ENCODE peak calls at places on chromosomes 12 and 14, in nine cellular contexts. One of them, this sample, is unnamed.

GRCh38 chr14:70398706-70399431 is 18.0 kb downstream of the SYNJ2BP start:
- DNase-seq in A549: no peak
- DNase-seq in stomach: no peak
- DNase-seq in body of pancreas: no peak
- DNase-seq in fibroblast of pulmonary artery: no peak
- DNase-seq in lower lobe of right lung: no peak
- DNase-seq in pancreas: no peak
- DNase-seq in tibial nerve: no peak
- DNase-seq in brain microvascular endothelial cell: no peak
- DNase-seq in this sample: no peak

GRCh38 chr12:52341066-52341580 is 19.9 kb upstream of the KRT83 start:
- DNase-seq in tibial nerve: no peak
- DNase-seq in body of pancreas: no peak
- DNase-seq in lower lobe of right lung: no peak
- DNase-seq in pancreas: no peak
- DNase-seq in stomach: no peak
- DNase-seq in A549: no peak
- DNase-seq in fibroblast of pulmonary artery: no peak
- DNase-seq in brain microvascular endothelial cell: no peak
- DNase-seq in this sample: no peak

GRCh38 chr14:26190644-26191043 is 407.2 kb downstream of the NOVA1 start:
- DNase-seq in brain microvascular endothelial cell: no peak
- DNase-seq in A549: no peak
- DNase-seq in tibial nerve: no peak
- DNase-seq in stomach: no peak
- DNase-seq in fibroblast of pulmonary artery: peak; percentile 39
- DNase-seq in body of pancreas: no peak
- DNase-seq in pancreas: no peak
- DNase-seq in lower lobe of right lung: no peak
- DNase-seq in this sample: no peak

GRCh38 chr14:69064596-69064995 is 85.5 kb upstream of the ACTN1 start:
- DNase-seq in tibial nerve: no peak
- DNase-seq in fibroblast of pulmonary artery: no peak
- DNase-seq in A549: no peak
- DNase-seq in pancreas: no peak
- DNase-seq in body of pancreas: no peak
- DNase-seq in stomach: no peak
- DNase-seq in lower lobe of right lung: no peak
- DNase-seq in brain microvascular endothelial cell: no peak
- DNase-seq in this sample: no peak

GRCh38 chr14:77076118-77076631 is 21.9 kb upstream of the CIPC start:
- DNase-seq in fibroblast of pulmonary artery: peak; percentile 98
- DNase-seq in body of pancreas: peak; percentile 73
- DNase-seq in pancreas: no peak
- DNase-seq in lower lobe of right lung: peak; percentile 74
- DNase-seq in brain microvascular endothelial cell: no peak
- DNase-seq in stomach: peak; percentile 58
- DNase-seq in A549: no peak
- DNase-seq in tibial nerve: peak; percentile 89
- DNase-seq in this sample: no peak

GRCh38 chr12:117564885-117565284 is 203.5 kb upstream of the NOS1 start:
- DNase-seq in fibroblast of pulmonary artery: no peak
- DNase-seq in brain microvascular endothelial cell: no peak
- DNase-seq in tibial nerve: no peak
- DNase-seq in stomach: no peak
- DNase-seq in lower lobe of right lung: no peak
- DNase-seq in pancreas: no peak
- DNase-seq in A549: peak; percentile 9
- DNase-seq in body of pancreas: no peak
- DNase-seq in this sample: no peak

GRCh38 chr14:73746540-73747385 is 32.6 kb upstream of the PNMA1 start:
- DNase-seq in body of pancreas: no peak
- DNase-seq in A549: no peak
- DNase-seq in stomach: no peak
- DNase-seq in pancreas: no peak
- DNase-seq in tibial nerve: no peak
- DNase-seq in lower lobe of right lung: no peak
- DNase-seq in fibroblast of pulmonary artery: no peak
- DNase-seq in brain microvascular endothelial cell: no peak
- DNase-seq in this sample: no peak

GRCh38 chr14:41868396-41868795 is 261.7 kb downstream of the LRFN5 start:
- DNase-seq in tibial nerve: no peak
- DNase-seq in fibroblast of pulmonary artery: peak; percentile 16
- DNase-seq in lower lobe of right lung: no peak
- DNase-seq in body of pancreas: no peak
- DNase-seq in stomach: no peak
- DNase-seq in pancreas: no peak
- DNase-seq in brain microvascular endothelial cell: no peak
- DNase-seq in A549: no peak
- DNase-seq in this sample: no peak

GRCh38 chr12:27133022-27133590 is 50.7 kb upstream of the C12orf71 start:
- DNase-seq in pancreas: no peak
- DNase-seq in fibroblast of pulmonary artery: no peak
- DNase-seq in stomach: no peak
- DNase-seq in A549: no peak
- DNase-seq in lower lobe of right lung: no peak
- DNase-seq in body of pancreas: no peak
- DNase-seq in tibial nerve: no peak
- DNase-seq in brain microvascular endothelial cell: no peak
- DNase-seq in this sample: no peak

GRCh38 chr12:8692573-8692972 is 5.2 kb upstream of the RIMKLB start:
- DNase-seq in pancreas: no peak
- DNase-seq in lower lobe of right lung: no peak
- DNase-seq in brain microvascular endothelial cell: peak; percentile 29
- DNase-seq in A549: no peak
- DNase-seq in tibial nerve: peak; percentile 48
- DNase-seq in fibroblast of pulmonary artery: peak; percentile 83
- DNase-seq in stomach: no peak
- DNase-seq in body of pancreas: peak; percentile 10
- DNase-seq in this sample: no peak

GRCh38 chr14:87233266-87233665 is 759.7 kb downstream of the GALC start:
- DNase-seq in A549: no peak
- DNase-seq in tibial nerve: no peak
- DNase-seq in lower lobe of right lung: no peak
- DNase-seq in brain microvascular endothelial cell: no peak
- DNase-seq in body of pancreas: no peak
- DNase-seq in stomach: no peak
- DNase-seq in pancreas: no peak
- DNase-seq in fibroblast of pulmonary artery: no peak
- DNase-seq in this sample: no peak

GRCh38 chr12:80086025-80086424 is 13.3 kb upstream of the OTOGL start:
- DNase-seq in brain microvascular endothelial cell: no peak
- DNase-seq in A549: no peak
- DNase-seq in lower lobe of right lung: no peak
- DNase-seq in stomach: no peak
- DNase-seq in fibroblast of pulmonary artery: no peak
- DNase-seq in tibial nerve: no peak
- DNase-seq in pancreas: no peak
- DNase-seq in body of pancreas: no peak
- DNase-seq in this sample: no peak

GRCh38 chr12:68641138-68641537 is 30.4 kb downstream of the RAP1B start:
- DNase-seq in body of pancreas: no peak
- DNase-seq in A549: no peak
- DNase-seq in tibial nerve: no peak
- DNase-seq in fibroblast of pulmonary artery: no peak
- DNase-seq in lower lobe of right lung: no peak
- DNase-seq in pancreas: no peak
- DNase-seq in brain microvascular endothelial cell: no peak
- DNase-seq in stomach: no peak
- DNase-seq in this sample: no peak

GRCh38 chr12:90984114-90984513 is 20.7 kb downstream of the EPYC start:
- DNase-seq in fibroblast of pulmonary artery: no peak
- DNase-seq in A549: no peak
- DNase-seq in stomach: no peak
- DNase-seq in tibial nerve: no peak
- DNase-seq in brain microvascular endothelial cell: no peak
- DNase-seq in lower lobe of right lung: no peak
- DNase-seq in pancreas: no peak
- DNase-seq in body of pancreas: no peak
- DNase-seq in this sample: no peak

GRCh38 chr12:90987101-90987500 is 17.7 kb downstream of the EPYC start:
- DNase-seq in lower lobe of right lung: no peak
- DNase-seq in body of pancreas: no peak
- DNase-seq in A549: no peak
- DNase-seq in fibroblast of pulmonary artery: no peak
- DNase-seq in stomach: no peak
- DNase-seq in tibial nerve: no peak
- DNase-seq in brain microvascular endothelial cell: peak; percentile 40
- DNase-seq in pancreas: no peak
- DNase-seq in this sample: no peak

GRCh38 chr12:90991952-90992465 is 12.8 kb downstream of the EPYC start:
- DNase-seq in pancreas: no peak
- DNase-seq in body of pancreas: no peak
- DNase-seq in lower lobe of right lung: no peak
- DNase-seq in brain microvascular endothelial cell: no peak
- DNase-seq in fibroblast of pulmonary artery: no peak
- DNase-seq in stomach: no peak
- DNase-seq in A549: no peak
- DNase-seq in tibial nerve: no peak
- DNase-seq in this sample: no peak

GRCh38 chr12:90989617-90990232 is 15.0 kb downstream of the EPYC start:
- DNase-seq in A549: no peak
- DNase-seq in brain microvascular endothelial cell: no peak
- DNase-seq in tibial nerve: no peak
- DNase-seq in body of pancreas: no peak
- DNase-seq in stomach: no peak
- DNase-seq in lower lobe of right lung: no peak
- DNase-seq in fibroblast of pulmonary artery: no peak
- DNase-seq in pancreas: no peak
- DNase-seq in this sample: no peak

DNA sequence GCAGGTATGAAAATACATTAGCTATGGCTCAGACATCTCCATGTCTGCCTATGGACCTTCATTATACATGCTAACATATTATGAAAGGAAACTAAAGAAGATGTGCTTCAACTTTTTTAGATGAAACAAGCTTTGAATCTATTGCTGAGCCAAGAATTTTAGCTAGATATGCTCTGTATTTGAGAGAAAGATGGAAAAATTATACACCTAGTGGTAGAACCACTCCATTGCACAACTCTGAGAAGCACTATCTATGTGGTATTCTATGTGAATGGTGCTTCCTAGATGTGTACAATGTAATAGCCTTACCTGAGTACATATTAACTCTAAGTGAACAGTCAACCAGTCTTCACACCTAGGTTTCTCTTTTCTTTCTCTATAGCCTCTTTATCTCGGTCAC is 17.3 kb downstream of the EPYC start:
- DNase-seq in pancreas: no peak
- DNase-seq in A549: no peak
- DNase-seq in stomach: no peak
- DNase-seq in brain microvascular endothelial cell: no peak
- DNase-seq in lower lobe of right lung: no peak
- DNase-seq in tibial nerve: no peak
- DNase-seq in fibroblast of pulmonary artery: no peak
- DNase-seq in body of pancreas: no peak
- DNase-seq in this sample: no peak
- TF ChIP-seq CTCF in pancreas: no peak
- TF ChIP-seq CTCF in A549: no peak
- TF ChIP-seq CTCF in stomach: no peak
- TF ChIP-seq CTCF in brain microvascular endothelial cell: peak; percentile 11
- TF ChIP-seq CTCF in lower lobe of right lung: no peak
- TF ChIP-seq CTCF in tibial nerve: no peak
- TF ChIP-seq CTCF in fibroblast of pulmonary artery: no peak
- TF ChIP-seq CTCF in body of pancreas: no peak
- TF ChIP-seq CTCF in this sample: no peak

GRCh38 chr14:58574623-58575022 is 63.1 kb upstream of the DACT1 start:
- DNase-seq in A549: peak; percentile 7
- DNase-seq in body of pancreas: no peak
- DNase-seq in fibroblast of pulmonary artery: no peak
- DNase-seq in stomach: no peak
- DNase-seq in brain microvascular endothelial cell: no peak
- DNase-seq in tibial nerve: no peak
- DNase-seq in lower lobe of right lung: no peak
- DNase-seq in pancreas: no peak
- DNase-seq in this sample: no peak
- TF ChIP-seq CTCF in A549: no peak
- TF ChIP-seq CTCF in body of pancreas: no peak
- TF ChIP-seq CTCF in fibroblast of pulmonary artery: peak; percentile 28
- TF ChIP-seq CTCF in stomach: no peak
- TF ChIP-seq CTCF in brain microvascular endothelial cell: peak; percentile 46
- TF ChIP-seq CTCF in tibial nerve: no peak
- TF ChIP-seq CTCF in lower lobe of right lung: no peak
- TF ChIP-seq CTCF in pancreas: no peak
- TF ChIP-seq CTCF in this sample: no peak

DNA sequence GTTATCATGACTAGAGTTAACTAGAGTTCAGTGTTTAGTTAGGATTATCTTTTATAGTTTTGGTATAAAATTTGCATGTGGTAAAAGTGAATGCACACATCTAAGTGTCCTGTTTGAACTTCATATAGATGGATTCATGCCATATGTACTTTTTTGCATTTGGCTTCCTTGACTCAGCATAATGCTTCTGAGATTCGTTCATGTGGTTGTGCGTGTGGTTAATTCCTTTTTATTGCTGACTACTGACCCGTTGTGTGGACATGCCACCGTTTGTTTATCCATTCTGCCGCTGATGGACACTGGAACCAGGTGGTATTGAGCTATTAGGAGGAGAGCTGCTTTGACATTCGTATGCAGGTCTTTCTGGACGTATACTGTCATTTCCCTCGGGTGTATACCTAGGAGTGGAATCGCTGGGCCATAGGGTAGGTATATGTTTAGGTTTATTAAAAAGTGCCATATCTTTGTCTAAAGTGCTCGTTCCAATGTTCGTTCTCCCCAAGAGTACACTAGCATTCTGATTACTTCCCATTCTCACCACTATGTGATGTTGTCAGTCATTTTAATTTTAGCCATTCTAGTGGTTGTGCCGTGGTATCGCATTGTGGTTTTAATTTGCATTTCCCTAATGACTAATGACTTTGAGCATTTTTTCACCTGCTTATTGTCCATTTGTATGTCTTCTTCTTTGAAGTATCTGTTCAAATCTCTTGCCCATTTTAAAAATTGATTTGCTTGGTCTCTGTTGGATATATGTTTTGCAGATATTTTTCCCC is 37.7 kb downstream of the RIN3 start:
- DNase-seq in pancreas: no peak
- DNase-seq in A549: no peak
- DNase-seq in fibroblast of pulmonary artery: no peak
- DNase-seq in body of pancreas: no peak
- DNase-seq in tibial nerve: no peak
- DNase-seq in stomach: no peak
- DNase-seq in brain microvascular endothelial cell: no peak
- DNase-seq in lower lobe of right lung: no peak
- DNase-seq in this sample: no peak
- TF ChIP-seq CTCF in pancreas: no peak
- TF ChIP-seq CTCF in A549: no peak
- TF ChIP-seq CTCF in fibroblast of pulmonary artery: no peak
- TF ChIP-seq CTCF in body of pancreas: peak; percentile 28
- TF ChIP-seq CTCF in tibial nerve: peak; percentile 18
- TF ChIP-seq CTCF in stomach: no peak
- TF ChIP-seq CTCF in brain microvascular endothelial cell: no peak
- TF ChIP-seq CTCF in lower lobe of right lung: no peak
- TF ChIP-seq CTCF in this sample: no peak

DNA sequence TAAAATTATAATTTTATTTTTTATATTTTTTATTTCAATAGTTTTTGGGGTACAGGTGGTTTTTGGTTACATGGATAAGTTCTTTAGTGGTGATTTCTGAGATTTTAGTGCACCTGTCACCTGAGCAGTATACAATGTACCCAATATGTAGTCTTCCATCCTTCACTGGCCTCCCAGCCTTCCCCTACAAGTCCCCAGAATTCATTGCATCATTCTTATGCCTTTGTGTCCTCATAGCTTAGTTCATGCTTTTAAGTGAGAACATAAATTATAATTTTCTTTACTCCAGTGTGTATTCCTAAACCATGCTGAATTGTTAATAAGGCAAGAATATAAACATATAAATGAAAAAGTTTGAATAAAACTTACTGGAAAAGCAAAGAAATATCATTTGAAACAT is 19.1 kb upstream of the NFKBIA start:
- DNase-seq in tibial nerve: no peak
- DNase-seq in brain microvascular endothelial cell: no peak
- DNase-seq in pancreas: no peak
- DNase-seq in A549: no peak
- DNase-seq in stomach: no peak
- DNase-seq in lower lobe of right lung: no peak
- DNase-seq in fibroblast of pulmonary artery: no peak
- DNase-seq in body of pancreas: no peak
- DNase-seq in this sample: no peak
- TF ChIP-seq CTCF in tibial nerve: no peak
- TF ChIP-seq CTCF in brain microvascular endothelial cell: no peak
- TF ChIP-seq CTCF in pancreas: no peak
- TF ChIP-seq CTCF in A549: no peak
- TF ChIP-seq CTCF in stomach: no peak
- TF ChIP-seq CTCF in lower lobe of right lung: no peak
- TF ChIP-seq CTCF in fibroblast of pulmonary artery: no peak
- TF ChIP-seq CTCF in body of pancreas: no peak
- TF ChIP-seq CTCF in this sample: no peak

This sample was measured in AG04449.